ENCODE peak calls at places on chromosomes 7 and 10, in ten cellular contexts. One of them, this sample, is unnamed.

GRCh38 chr10:3363316-3364070 is 190.9 kb upstream of the PITRM1 start:
- DNase-seq in activated effector memory CD4-positive, alpha-beta T cell treated with Interleukin-2 at 50 U/mL for 16 hours: no peak
- DNase-seq in skeletal muscle cell: no peak
- DNase-seq in iris pigment epithelial cell: no peak
- DNase-seq in IMR-90: peak
- DNase-seq in SJSA1: no peak
- DNase-seq in GM06990: no peak
- DNase-seq in endothelial cell: no peak
- DNase-seq in NCI-H2081: no peak
- DNase-seq in T-helper 9 cell: no peak
- DNase-seq in this sample: no peak

GRCh38 chr7:40647719-40648118 is 512.9 kb downstream of the SUGCT start:
- DNase-seq in iris pigment epithelial cell: no peak
- DNase-seq in skeletal muscle cell: no peak
- DNase-seq in IMR-90: peak
- DNase-seq in endothelial cell: no peak
- DNase-seq in activated effector memory CD4-positive, alpha-beta T cell treated with Interleukin-2 at 50 U/mL for 16 hours: no peak
- DNase-seq in NCI-H2081: no peak
- DNase-seq in GM06990: no peak
- DNase-seq in SJSA1: no peak
- DNase-seq in T-helper 9 cell: no peak
- DNase-seq in this sample: no peak

GRCh38 chr7:46934198-46934825 is 647.6 kb downstream of the TNS3 start:
- DNase-seq in SJSA1: no peak
- DNase-seq in endothelial cell: no peak
- DNase-seq in T-helper 9 cell: no peak
- DNase-seq in IMR-90: peak
- DNase-seq in GM06990: no peak
- DNase-seq in activated effector memory CD4-positive, alpha-beta T cell treated with Interleukin-2 at 50 U/mL for 16 hours: no peak
- DNase-seq in skeletal muscle cell: no peak
- DNase-seq in NCI-H2081: no peak
- DNase-seq in iris pigment epithelial cell: peak
- DNase-seq in this sample: no peak

GRCh38 chr7:117858731-117859130 is 14.5 kb downstream of the CTTNBP2 start:
- DNase-seq in SJSA1: no peak
- DNase-seq in iris pigment epithelial cell: peak
- DNase-seq in GM06990: no peak
- DNase-seq in activated effector memory CD4-positive, alpha-beta T cell treated with Interleukin-2 at 50 U/mL for 16 hours: no peak
- DNase-seq in T-helper 9 cell: no peak
- DNase-seq in IMR-90: peak
- DNase-seq in endothelial cell: no peak
- DNase-seq in skeletal muscle cell: no peak
- DNase-seq in NCI-H2081: no peak
- DNase-seq in this sample: no peak

GRCh38 chr7:87498893-87499292 is 23.4 kb upstream of the ABCB4 start:
- DNase-seq in GM06990: no peak
- DNase-seq in endothelial cell: no peak
- DNase-seq in SJSA1: no peak
- DNase-seq in iris pigment epithelial cell: no peak
- DNase-seq in NCI-H2081: no peak
- DNase-seq in skeletal muscle cell: no peak
- DNase-seq in IMR-90: no peak
- DNase-seq in T-helper 9 cell: no peak
- DNase-seq in activated effector memory CD4-positive, alpha-beta T cell treated with Interleukin-2 at 50 U/mL for 16 hours: no peak
- DNase-seq in this sample: no peak

GRCh38 chr7:151598045-151598444 is 78.3 kb upstream of the RHEB start:
- DNase-seq in activated effector memory CD4-positive, alpha-beta T cell treated with Interleukin-2 at 50 U/mL for 16 hours: no peak
- DNase-seq in SJSA1: peak
- DNase-seq in iris pigment epithelial cell: peak
- DNase-seq in skeletal muscle cell: peak
- DNase-seq in endothelial cell: no peak
- DNase-seq in IMR-90: peak
- DNase-seq in T-helper 9 cell: no peak
- DNase-seq in NCI-H2081: no peak
- DNase-seq in GM06990: no peak
- DNase-seq in this sample: no peak

GRCh38 chr10:118118751-118119150 is 72.0 kb upstream of the RAB11FIP2 start:
- DNase-seq in skeletal muscle cell: no peak
- DNase-seq in SJSA1: no peak
- DNase-seq in iris pigment epithelial cell: no peak
- DNase-seq in GM06990: no peak
- DNase-seq in endothelial cell: no peak
- DNase-seq in IMR-90: no peak
- DNase-seq in activated effector memory CD4-positive, alpha-beta T cell treated with Interleukin-2 at 50 U/mL for 16 hours: no peak
- DNase-seq in NCI-H2081: no peak
- DNase-seq in T-helper 9 cell: no peak
- DNase-seq in this sample: no peak

GRCh38 chr7:139588632-139589031 is 65.1 kb downstream of the CLEC2L start:
- DNase-seq in NCI-H2081: no peak
- DNase-seq in iris pigment epithelial cell: peak
- DNase-seq in SJSA1: peak
- DNase-seq in activated effector memory CD4-positive, alpha-beta T cell treated with Interleukin-2 at 50 U/mL for 16 hours: no peak
- DNase-seq in GM06990: no peak
- DNase-seq in IMR-90: peak
- DNase-seq in skeletal muscle cell: peak
- DNase-seq in T-helper 9 cell: no peak
- DNase-seq in endothelial cell: no peak
- DNase-seq in this sample: no peak

GRCh38 chr10:33280217-33280616 is 54.2 kb downstream of the NRP1 start:
- DNase-seq in skeletal muscle cell: no peak
- DNase-seq in IMR-90: no peak
- DNase-seq in GM06990: no peak
- DNase-seq in endothelial cell: no peak
- DNase-seq in iris pigment epithelial cell: no peak
- DNase-seq in T-helper 9 cell: no peak
- DNase-seq in activated effector memory CD4-positive, alpha-beta T cell treated with Interleukin-2 at 50 U/mL for 16 hours: no peak
- DNase-seq in NCI-H2081: no peak
- DNase-seq in SJSA1: no peak
- DNase-seq in this sample: no peak

GRCh38 chr7:85622059-85622458 is 435.2 kb upstream of the SEMA3D start:
- DNase-seq in IMR-90: no peak
- DNase-seq in endothelial cell: no peak
- DNase-seq in NCI-H2081: peak
- DNase-seq in SJSA1: no peak
- DNase-seq in GM06990: no peak
- DNase-seq in activated effector memory CD4-positive, alpha-beta T cell treated with Interleukin-2 at 50 U/mL for 16 hours: no peak
- DNase-seq in iris pigment epithelial cell: peak
- DNase-seq in skeletal muscle cell: no peak
- DNase-seq in T-helper 9 cell: no peak
- DNase-seq in this sample: no peak

GRCh38 chr7:128352138-128352537 is 8.4 kb upstream of the RBM28 start:
- DNase-seq in skeletal muscle cell: no peak
- DNase-seq in endothelial cell: peak
- DNase-seq in GM06990: no peak
- DNase-seq in SJSA1: no peak
- DNase-seq in T-helper 9 cell: no peak
- DNase-seq in IMR-90: peak
- DNase-seq in activated effector memory CD4-positive, alpha-beta T cell treated with Interleukin-2 at 50 U/mL for 16 hours: no peak
- DNase-seq in iris pigment epithelial cell: peak
- DNase-seq in NCI-H2081: no peak
- DNase-seq in this sample: no peak

GRCh38 chr7:128041203-128041602 is 10.0 kb upstream of the LRRC4 start:
- DNase-seq in iris pigment epithelial cell: peak
- DNase-seq in endothelial cell: no peak
- DNase-seq in NCI-H2081: no peak
- DNase-seq in T-helper 9 cell: no peak
- DNase-seq in skeletal muscle cell: peak
- DNase-seq in GM06990: no peak
- DNase-seq in activated effector memory CD4-positive, alpha-beta T cell treated with Interleukin-2 at 50 U/mL for 16 hours: no peak
- DNase-seq in SJSA1: no peak
- DNase-seq in IMR-90: peak
- DNase-seq in this sample: no peak

GRCh38 chr10:58358314-58358933 is 23.6 kb downstream of the UBE2D1 start:
- DNase-seq in GM06990: no peak
- DNase-seq in T-helper 9 cell: no peak
- DNase-seq in IMR-90: no peak
- DNase-seq in activated effector memory CD4-positive, alpha-beta T cell treated with Interleukin-2 at 50 U/mL for 16 hours: no peak
- DNase-seq in skeletal muscle cell: no peak
- DNase-seq in iris pigment epithelial cell: no peak
- DNase-seq in endothelial cell: no peak
- DNase-seq in SJSA1: no peak
- DNase-seq in NCI-H2081: no peak
- DNase-seq in this sample: no peak

GRCh38 chr7:107936312-107936711 is 45.3 kb downstream of the DLD start:
- DNase-seq in skeletal muscle cell: no peak
- DNase-seq in NCI-H2081: no peak
- DNase-seq in GM06990: no peak
- DNase-seq in iris pigment epithelial cell: no peak
- DNase-seq in endothelial cell: no peak
- DNase-seq in activated effector memory CD4-positive, alpha-beta T cell treated with Interleukin-2 at 50 U/mL for 16 hours: no peak
- DNase-seq in SJSA1: no peak
- DNase-seq in IMR-90: no peak
- DNase-seq in T-helper 9 cell: no peak
- DNase-seq in this sample: no peak

GRCh38 chr10:99845837-99846382 is 63.5 kb downstream of the ABCC2 start:
- DNase-seq in iris pigment epithelial cell: peak
- DNase-seq in IMR-90: peak
- DNase-seq in NCI-H2081: peak
- DNase-seq in skeletal muscle cell: peak
- DNase-seq in SJSA1: peak
- DNase-seq in activated effector memory CD4-positive, alpha-beta T cell treated with Interleukin-2 at 50 U/mL for 16 hours: peak
- DNase-seq in endothelial cell: peak
- DNase-seq in GM06990: peak
- DNase-seq in T-helper 9 cell: peak
- DNase-seq in this sample: peak

GRCh38 chr10:48692748-48693147 is 8.1 kb downstream of the WDFY4 start:
- DNase-seq in skeletal muscle cell: no peak
- DNase-seq in endothelial cell: no peak
- DNase-seq in iris pigment epithelial cell: no peak
- DNase-seq in SJSA1: no peak
- DNase-seq in NCI-H2081: no peak
- DNase-seq in IMR-90: no peak
- DNase-seq in GM06990: no peak
- DNase-seq in activated effector memory CD4-positive, alpha-beta T cell treated with Interleukin-2 at 50 U/mL for 16 hours: no peak
- DNase-seq in T-helper 9 cell: no peak
- DNase-seq in this sample: no peak

GRCh38 chr7:8261711-8262695 is at the start of gene ICA1:
- DNase-seq in endothelial cell: peak
- DNase-seq in IMR-90: no peak
- DNase-seq in skeletal muscle cell: no peak
- DNase-seq in SJSA1: peak
- DNase-seq in T-helper 9 cell: no peak
- DNase-seq in activated effector memory CD4-positive, alpha-beta T cell treated with Interleukin-2 at 50 U/mL for 16 hours: no peak
- DNase-seq in GM06990: peak
- DNase-seq in iris pigment epithelial cell: peak
- DNase-seq in NCI-H2081: peak
- DNase-seq in this sample: peak

GRCh38 chr7:96833701-96834453 is 124.2 kb upstream of the SEM1 start:
- DNase-seq in activated effector memory CD4-positive, alpha-beta T cell treated with Interleukin-2 at 50 U/mL for 16 hours: no peak
- DNase-seq in T-helper 9 cell: no peak
- DNase-seq in NCI-H2081: no peak
- DNase-seq in iris pigment epithelial cell: no peak
- DNase-seq in skeletal muscle cell: peak
- DNase-seq in endothelial cell: no peak
- DNase-seq in IMR-90: no peak
- DNase-seq in SJSA1: no peak
- DNase-seq in GM06990: no peak
- DNase-seq in this sample: no peak

GRCh38 chr7:388461-388960 is 98.5 kb downstream of the FOXL3 start:
- DNase-seq in endothelial cell: no peak
- DNase-seq in iris pigment epithelial cell: no peak
- DNase-seq in skeletal muscle cell: no peak
- DNase-seq in SJSA1: peak
- DNase-seq in NCI-H2081: no peak
- DNase-seq in IMR-90: no peak
- DNase-seq in activated effector memory CD4-positive, alpha-beta T cell treated with Interleukin-2 at 50 U/mL for 16 hours: no peak
- DNase-seq in GM06990: no peak
- DNase-seq in T-helper 9 cell: no peak
- DNase-seq in this sample: no peak

GRCh38 chr7:134916428-134916883 is 69.9 kb upstream of the AGBL3 start:
- DNase-seq in skeletal muscle cell: no peak
- DNase-seq in SJSA1: no peak
- DNase-seq in GM06990: no peak
- DNase-seq in T-helper 9 cell: no peak
- DNase-seq in iris pigment epithelial cell: no peak
- DNase-seq in endothelial cell: no peak
- DNase-seq in activated effector memory CD4-positive, alpha-beta T cell treated with Interleukin-2 at 50 U/mL for 16 hours: no peak
- DNase-seq in IMR-90: no peak
- DNase-seq in NCI-H2081: no peak
- DNase-seq in this sample: no peak

GRCh38 chr10:4767033-4767814 is 58.8 kb upstream of the AKR1E2 start:
- DNase-seq in IMR-90: peak
- DNase-seq in NCI-H2081: no peak
- DNase-seq in activated effector memory CD4-positive, alpha-beta T cell treated with Interleukin-2 at 50 U/mL for 16 hours: no peak
- DNase-seq in GM06990: no peak
- DNase-seq in iris pigment epithelial cell: peak
- DNase-seq in endothelial cell: no peak
- DNase-seq in T-helper 9 cell: no peak
- DNase-seq in skeletal muscle cell: no peak
- DNase-seq in SJSA1: no peak
- DNase-seq in this sample: no peak

GRCh38 chr7:16881809-16882208 is at the start of gene AGR3:
- DNase-seq in SJSA1: no peak
- DNase-seq in IMR-90: no peak
- DNase-seq in NCI-H2081: peak
- DNase-seq in iris pigment epithelial cell: no peak
- DNase-seq in activated effector memory CD4-positive, alpha-beta T cell treated with Interleukin-2 at 50 U/mL for 16 hours: no peak
- DNase-seq in endothelial cell: no peak
- DNase-seq in skeletal muscle cell: no peak
- DNase-seq in T-helper 9 cell: no peak
- DNase-seq in GM06990: no peak
- DNase-seq in this sample: no peak

GRCh38 chr7:47080816-47081215 is 501.1 kb downstream of the TNS3 start:
- DNase-seq in SJSA1: peak
- DNase-seq in endothelial cell: no peak
- DNase-seq in iris pigment epithelial cell: peak
- DNase-seq in GM06990: no peak
- DNase-seq in skeletal muscle cell: no peak
- DNase-seq in activated effector memory CD4-positive, alpha-beta T cell treated with Interleukin-2 at 50 U/mL for 16 hours: no peak
- DNase-seq in IMR-90: peak
- DNase-seq in T-helper 9 cell: no peak
- DNase-seq in NCI-H2081: no peak
- DNase-seq in this sample: no peak

GRCh38 chr7:155973451-155973997 is 161.3 kb upstream of the SHH start:
- DNase-seq in GM06990: no peak
- DNase-seq in T-helper 9 cell: no peak
- DNase-seq in skeletal muscle cell: no peak
- DNase-seq in iris pigment epithelial cell: no peak
- DNase-seq in IMR-90: no peak
- DNase-seq in endothelial cell: no peak
- DNase-seq in activated effector memory CD4-positive, alpha-beta T cell treated with Interleukin-2 at 50 U/mL for 16 hours: no peak
- DNase-seq in NCI-H2081: no peak
- DNase-seq in SJSA1: peak
- DNase-seq in this sample: no peak

GRCh38 chr10:110495731-110496552 is 1.8 kb upstream of the DUSP5 start:
- DNase-seq in IMR-90: peak
- DNase-seq in SJSA1: peak
- DNase-seq in activated effector memory CD4-positive, alpha-beta T cell treated with Interleukin-2 at 50 U/mL for 16 hours: peak
- DNase-seq in GM06990: no peak
- DNase-seq in T-helper 9 cell: peak
- DNase-seq in NCI-H2081: no peak
- DNase-seq in skeletal muscle cell: peak
- DNase-seq in iris pigment epithelial cell: peak
- DNase-seq in endothelial cell: peak
- DNase-seq in this sample: no peak

GRCh38 chr7:22561895-22562593 is 62.1 kb upstream of the STEAP1B start:
- DNase-seq in SJSA1: no peak
- DNase-seq in NCI-H2081: no peak
- DNase-seq in IMR-90: peak
- DNase-seq in activated effector memory CD4-positive, alpha-beta T cell treated with Interleukin-2 at 50 U/mL for 16 hours: no peak
- DNase-seq in iris pigment epithelial cell: peak
- DNase-seq in GM06990: no peak
- DNase-seq in skeletal muscle cell: no peak
- DNase-seq in endothelial cell: no peak
- DNase-seq in T-helper 9 cell: no peak
- DNase-seq in this sample: no peak

GRCh38 chr10:70227548-70228320 is 5.5 kb downstream of the PPA1 start:
- DNase-seq in T-helper 9 cell: no peak
- DNase-seq in endothelial cell: no peak
- DNase-seq in IMR-90: no peak
- DNase-seq in NCI-H2081: no peak
- DNase-seq in skeletal muscle cell: no peak
- DNase-seq in iris pigment epithelial cell: peak
- DNase-seq in SJSA1: no peak
- DNase-seq in activated effector memory CD4-positive, alpha-beta T cell treated with Interleukin-2 at 50 U/mL for 16 hours: no peak
- DNase-seq in GM06990: no peak
- DNase-seq in this sample: no peak

GRCh38 chr7:87599336-87599735 is 1.3 kb downstream of the ABCB1 start:
- DNase-seq in NCI-H2081: no peak
- DNase-seq in T-helper 9 cell: peak
- DNase-seq in skeletal muscle cell: no peak
- DNase-seq in activated effector memory CD4-positive, alpha-beta T cell treated with Interleukin-2 at 50 U/mL for 16 hours: peak
- DNase-seq in iris pigment epithelial cell: peak
- DNase-seq in IMR-90: no peak
- DNase-seq in endothelial cell: no peak
- DNase-seq in GM06990: peak
- DNase-seq in SJSA1: no peak
- DNase-seq in this sample: no peak

This sample was measured in iPS DF 6.9.